ENCODE peak calls at places on chromosomes 12 and 14, in six cellular contexts. V is neural crest cell, B is left ventricle myocardium inferior, L is HFFc6, I is lower lobe of right lung, K is psoas muscle. N is an unnamed sample.

GRCh38 chr14:94474581-94475031 is 1.4 kb downstream of the SERPINA9 start:
- DNase-seq in V (no peak), K (no peak), B (no peak), I (no peak), L (no peak), N (no peak)

GRCh38 chr12:105696-106095 is 39.1 kb downstream of the IQSEC3 start:
- DNase-seq in B (no peak), I (no peak), L (no peak), K (no peak), V (no peak), N (no peak)

GRCh38 chr12:13208533-13209278 is 12.2 kb downstream of the EMP1 start:
- DNase-seq in K (no peak), I (no peak), V (no peak), B (no peak), L (peak; percentile 50), N (no peak)

GRCh38 chr14:37116933-37117844 is 55.2 kb downstream of the SLC25A21 start:
- DNase-seq in B (no peak), I (no peak), L (peak; percentile 39), V (no peak), K (no peak), N (no peak)

GRCh38 chr14:65866906-65867305 is 454.4 kb downstream of the FUT8 start:
- DNase-seq in B (no peak), L (no peak), I (no peak), K (no peak), V (no peak), N (no peak)

GRCh38 chr12:28780096-28780495 is 369.0 kb upstream of the FAR2 start:
- DNase-seq in K (no peak), V (no peak), B (no peak), I (no peak), L (no peak), N (no peak)

GRCh38 chr14:54976316-54976715 is 50.6 kb downstream of the WDHD1 start:
- DNase-seq in L (peak; percentile 64), K (no peak), I (no peak), V (no peak), B (no peak), N (no peak)

GRCh38 chr14:49893309-49894213 is 679 bp downstream of the ARF6 start:
- DNase-seq in L (no peak), B (peak; percentile 52), V (no peak), I (peak; percentile 86), K (peak; percentile 80), N (peak; percentile 20)

GRCh38 chr12:110670161-110670701 is 18.7 kb downstream of the HVCN1 start:
- DNase-seq in L (no peak), I (no peak), V (no peak), K (no peak), B (no peak), N (no peak)

GRCh38 chr12:47223848-47224213 is 144.1 kb upstream of the AMIGO2 start:
- DNase-seq in I (no peak), B (peak; percentile 38), V (no peak), K (peak; percentile 57), L (no peak), N (peak; percentile 66)

GRCh38 chr12:111904438-111904837 is 62.4 kb downstream of the MAPKAPK5 start:
- DNase-seq in K (no peak), I (no peak), B (no peak), V (no peak), L (no peak), N (no peak)

GRCh38 chr12:100268835-100269564 is 2.0 kb downstream of the SCYL2 start:
- DNase-seq in K (no peak), I (no peak), V (no peak), L (peak; percentile 19), B (no peak), N (no peak)

GRCh38 chr14:23187925-23188324 is 4.5 kb upstream of the SLC7A8 start:
- DNase-seq in V (no peak), B (no peak), K (no peak), I (no peak), L (no peak), N (no peak)

GRCh38 chr12:53425515-53426150 is 2.0 kb downstream of the AMHR2 start:
- DNase-seq in V (no peak), I (no peak), L (no peak), B (no peak), K (no peak), N (peak; percentile 59)

GRCh38 chr12:62466018-62466595 is 519 bp upstream of the MON2 start:
- DNase-seq in B (no peak), K (no peak), V (peak; percentile 12), L (peak; percentile 20), I (no peak), N (no peak)

GRCh38 chr12:96711364-96711763 is 195.7 kb upstream of the NEDD1 start:
- DNase-seq in I (no peak), L (no peak), K (no peak), V (no peak), B (no peak), N (no peak)

GRCh38 chr12:97642906-97643305 is 180.3 kb downstream of the RMST start:
- DNase-seq in V (no peak), L (no peak), B (no peak), K (no peak), I (no peak), N (no peak)

GRCh38 chr14:80215081-80215480 is 3.8 kb upstream of the DIO2 start:
- DNase-seq in K (no peak), V (no peak), I (no peak), L (no peak), B (no peak), N (no peak)

GRCh38 chr14:35617500-35617899 is 83.5 kb downstream of the INSM2 start:
- DNase-seq in B (no peak), L (no peak), K (no peak), V (no peak), I (no peak), N (no peak)

GRCh38 chr14:76011959-76012802 is 26.6 kb downstream of the IFT43 start:
- DNase-seq in K (no peak), L (no peak), V (no peak), B (no peak), I (no peak), N (no peak)

GRCh38 chr12:28265435-28266042 is 75.3 kb downstream of the CCDC91 start:
- DNase-seq in I (no peak), B (no peak), L (no peak), V (no peak), K (no peak), N (no peak)

GRCh38 chr12:63151898-63152700 is 1.1 kb upstream of the AVPR1A start:
- DNase-seq in V (peak; percentile 55), L (peak; percentile 28), K (no peak), B (peak; percentile 20), I (no peak), N (peak; percentile 28)

GRCh38 chr12:24500466-24501232 is 448.3 kb downstream of the BCAT1 start:
- DNase-seq in K (no peak), V (no peak), I (no peak), L (no peak), B (no peak), N (no peak)

GRCh38 chr12:57208116-57208945 is 8.3 kb upstream of the NXPH4 start:
- DNase-seq in B (no peak), V (no peak), K (no peak), I (no peak), L (no peak), N (no peak)

GRCh38 chr12:69252033-69252432 is 12.7 kb downstream of the CPSF6 start:
- DNase-seq in I (no peak), B (no peak), K (no peak), V (no peak), L (peak; percentile 30), N (no peak)

GRCh38 chr12:2890388-2891239 is at the start of gene TULP3:
- DNase-seq in B (peak; percentile 99), K (peak; percentile 100), I (peak; percentile 98), L (peak; percentile 98), V (peak; percentile 98), N (peak; percentile 99)

GRCh38 chr14:64303471-64303917 is 9.3 kb upstream of the ESR2 start:
- DNase-seq in K (no peak), B (no peak), V (no peak), I (no peak), L (peak; percentile 62), N (no peak)

GRCh38 chr12:48972213-48973021 is 882 bp upstream of the WNT10B start:
- DNase-seq in L (peak; percentile 83), V (no peak), K (no peak), B (no peak), I (no peak), N (no peak)

GRCh38 chr12:52398176-52398575 is 8.0 kb downstream of the KRT82 start:
- DNase-seq in V (no peak), K (no peak), B (no peak), I (no peak), L (no peak), N (no peak)

GRCh38 chr12:52394836-52395405 is 9.5 kb upstream of the KRT84 start:
- DNase-seq in L (no peak), I (no peak), V (no peak), K (peak; percentile 19), B (no peak), N (no peak)

GRCh38 chr12:52392465-52393007 is 7.1 kb upstream of the KRT84 start:
- DNase-seq in I (no peak), V (no peak), K (no peak), L (no peak), B (no peak), N (no peak)

GRCh38 chr12:52396656-52397055 is 9.5 kb downstream of the KRT82 start:
- DNase-seq in L (no peak), V (no peak), B (no peak), I (no peak), K (peak; percentile 21), N (no peak)

DNA sequence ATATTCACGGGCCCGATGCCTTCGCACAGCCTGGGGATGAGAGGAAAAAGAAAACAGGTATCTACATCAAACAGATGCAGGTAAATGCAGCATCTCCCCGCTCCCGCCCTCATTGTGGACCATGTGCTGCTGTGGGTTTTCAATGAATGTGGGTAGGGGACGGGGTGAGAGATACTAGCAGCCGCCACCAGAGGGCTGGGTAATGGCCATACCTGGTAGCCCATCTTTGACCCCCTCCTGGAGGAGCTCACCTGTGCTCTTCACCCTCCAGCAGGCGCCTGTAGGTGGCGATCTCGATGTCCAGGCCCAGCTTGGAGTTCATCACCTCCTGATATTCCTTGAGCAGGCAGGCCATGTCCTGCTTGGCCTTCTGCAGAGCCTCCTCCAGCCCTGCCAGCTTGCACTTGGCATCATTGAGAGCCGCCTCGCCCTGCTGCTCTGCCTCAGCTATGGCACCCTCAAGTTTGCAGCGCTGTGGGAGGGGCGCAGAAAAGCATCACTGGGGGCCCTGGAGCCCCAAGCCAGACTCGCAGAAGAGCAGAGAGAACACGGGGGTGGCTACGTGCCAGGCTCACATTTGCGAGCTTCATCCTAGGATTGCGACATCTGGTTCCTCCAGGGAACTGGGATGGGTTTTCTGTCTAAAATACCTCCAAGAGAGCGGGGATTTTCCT is 10.2 kb downstream of the KRT82 start:
- DNase-seq in K (peak; percentile 68), I (no peak), L (no peak), V (no peak), B (no peak), N (no peak)
- TF ChIP-seq CTCF in K (no peak), I (no peak), L (peak; percentile 70), V (peak; percentile 51), B (peak; percentile 29), N (peak; percentile 12)

GRCh38 chr12:76645934-76646333 is 86.4 kb upstream of the OSBPL8 start:
- DNase-seq in B (no peak), K (no peak), L (no peak), V (no peak), I (no peak), N (no peak)
- TF ChIP-seq CTCF in B (no peak), K (no peak), L (no peak), V (no peak), I (no peak), N (no peak)

GRCh38 chr12:79331870-79332269 is 358.9 kb downstream of the PAWR start:
- DNase-seq in V (no peak), I (no peak), K (no peak), L (peak; percentile 13), B (no peak), N (no peak)
- TF ChIP-seq CTCF in V (no peak), I (no peak), K (no peak), L (no peak), B (no peak), N (no peak)

GRCh38 chr14:82642425-82642824 is 1108.8 kb upstream of the SEL1L start:
- DNase-seq in V (peak; percentile 56), K (no peak), I (no peak), B (no peak), L (no peak), N (peak; percentile 30)
- TF ChIP-seq CTCF in V (no peak), K (no peak), I (no peak), B (no peak), L (no peak), N (no peak)